ENCODE peak calls at places on chromosomes 7 and 10, in ten cellular contexts. K is ovary; Q is AG04449; A is CD8-positive, alpha-beta T cell; S is WTC11; R is cardiac muscle cell; P is chondrocyte; Z is H1; O is progenitor cell of endocrine pancreas; Y is upper lobe of left lung. N is an unnamed sample.

GRCh38 chr7:47633134-47633533 is 51.2 kb upstream of the TNS3 start:
- DNase-seq in A (no peak), P (no peak), Z (no peak), S (no peak), R (no peak), Q (no peak), O (no peak), K (no peak), Y (no peak), N (no peak)

GRCh38 chr10:115772606-115773005 is 500.4 kb downstream of the GFRA1 start:
- DNase-seq in Z (no peak), P (no peak), A (no peak), R (peak; percentile 2), O (no peak), K (no peak), S (no peak), Y (no peak), Q (peak; percentile 64), N (no peak)

GRCh38 chr7:22563621-22564241 is 63.7 kb upstream of the STEAP1B start:
- DNase-seq in S (peak; percentile 26), R (no peak), Z (no peak), Y (no peak), P (no peak), Q (no peak), O (no peak), K (no peak), A (no peak), N (no peak)

GRCh38 chr7:28037220-28038010 is 143.2 kb downstream of the JAZF1 start:
- DNase-seq in R (peak; percentile 91), K (no peak), P (no peak), O (no peak), Z (no peak), Q (peak; percentile 90), Y (no peak), S (no peak), A (no peak), N (no peak)

GRCh38 chr7:95066736-95067530 is 159.5 kb downstream of the PPP1R9A start:
- DNase-seq in S (no peak), A (no peak), Q (no peak), Z (no peak), K (no peak), Y (no peak), P (no peak), R (peak; percentile 75), O (no peak), N (no peak)

GRCh38 chr10:113540845-113541553 is 11.9 kb upstream of the HABP2 start:
- DNase-seq in K (no peak), Y (no peak), A (no peak), S (no peak), O (peak; percentile 30), P (no peak), Z (no peak), Q (no peak), R (no peak), N (no peak)

GRCh38 chr10:100204370-100204769 is 18.5 kb upstream of the ERLIN1 start:
- DNase-seq in Y (no peak), P (no peak), A (no peak), S (no peak), K (no peak), O (no peak), Q (no peak), R (no peak), Z (no peak), N (no peak)

GRCh38 chr7:14040528-14040927 is 51.1 kb upstream of the ETV1 start:
- DNase-seq in Z (no peak), S (no peak), Y (no peak), Q (no peak), R (no peak), K (no peak), O (no peak), P (no peak), A (no peak), N (no peak)

GRCh38 chr10:43398939-43399871 is 9.8 kb downstream of the HNRNPF start:
- DNase-seq in P (peak; percentile 10), O (no peak), S (no peak), R (peak; percentile 43), Y (no peak), K (no peak), A (no peak), Q (no peak), Z (no peak), N (no peak)

GRCh38 chr7:226281-226882 is 34.0 kb downstream of the FAM20C start:
- DNase-seq in K (no peak), Q (no peak), R (no peak), A (no peak), Z (no peak), S (no peak), O (no peak), Y (no peak), P (no peak), N (no peak)

GRCh38 chr7:114921636-114922150 is at the start of gene MDFIC:
- DNase-seq in P (no peak), K (peak; percentile 10), Y (peak; percentile 46), S (peak; percentile 70), Z (no peak), A (peak; percentile 17), R (peak; percentile 47), Q (no peak), O (no peak), N (no peak)

GRCh38 chr7:5633161-5634106 is 148.0 kb downstream of the RNF216 start:
- DNase-seq in P (no peak), O (no peak), Z (no peak), R (no peak), A (no peak), S (no peak), Y (no peak), K (no peak), Q (no peak), N (no peak)

GRCh38 chr10:5292196-5292735 is 72.5 kb upstream of the UCN3 start:
- DNase-seq in R (no peak), Z (no peak), Y (peak; percentile 22), A (no peak), O (no peak), Q (no peak), P (no peak), K (no peak), S (no peak), N (no peak)

GRCh38 chr10:114996542-114996941 is 58.5 kb downstream of the TRUB1 start:
- DNase-seq in Z (no peak), A (no peak), R (no peak), O (no peak), P (no peak), S (no peak), K (no peak), Q (peak; percentile 29), Y (no peak), N (no peak)

GRCh38 chr7:43906327-43907010 is at the start of gene URGCP:
- DNase-seq in Q (no peak), S (peak; percentile 64), A (peak; percentile 61), O (peak; percentile 61), R (peak; percentile 51), K (peak; percentile 55), Y (peak; percentile 40), P (no peak), Z (no peak), N (peak; percentile 66)

DNA sequence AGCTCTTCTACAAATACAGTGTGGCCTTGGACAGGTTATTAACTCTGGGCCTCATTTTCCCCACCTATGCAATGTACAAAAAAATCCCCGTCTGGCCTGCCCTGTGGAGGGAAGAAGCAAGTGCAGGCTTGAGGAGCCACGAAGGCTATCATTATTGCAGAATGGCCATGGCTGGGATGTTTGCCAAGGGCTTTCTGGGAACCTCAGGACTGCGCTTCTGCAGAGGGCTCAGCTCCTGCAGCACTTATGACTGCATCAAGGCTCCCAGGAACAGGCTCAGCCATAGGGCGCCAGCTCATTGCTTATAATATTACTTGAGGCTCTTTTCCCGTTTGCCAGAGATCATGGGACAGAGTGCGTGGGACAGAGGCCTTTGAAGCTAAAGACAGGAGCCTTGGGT is 20.5 kb upstream of the C10orf105 start:
- DNase-seq in Q (peak; percentile 16), A (no peak), Y (peak; percentile 67), K (no peak), O (no peak), Z (no peak), S (no peak), R (peak; percentile 86), P (no peak), N (no peak)
- TF ChIP-seq CTCF in Q (no peak), A (no peak), Y (peak; percentile 17), K (no peak), O (no peak), Z (no peak), S (no peak), R (no peak), P (no peak), N (no peak)

DNA sequence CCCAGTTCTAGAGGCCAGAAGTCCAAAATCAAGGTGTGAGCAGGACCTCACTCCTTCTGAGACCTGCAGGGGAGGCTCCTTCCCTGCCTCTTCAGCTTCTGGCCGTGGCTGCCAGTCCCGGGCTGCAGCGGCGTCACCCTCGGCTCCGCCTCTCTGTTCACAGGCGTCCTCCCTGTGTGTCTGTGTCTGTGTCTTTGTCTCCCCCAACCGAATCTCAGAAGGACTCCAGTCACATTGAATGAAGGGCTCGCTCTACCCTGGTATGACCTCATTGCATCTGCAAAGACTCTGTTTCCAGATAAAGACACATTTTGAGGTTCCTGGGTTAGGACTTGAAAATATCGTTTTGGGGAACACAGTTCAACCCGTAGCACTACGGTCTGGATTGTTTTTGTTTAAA is 33.1 kb upstream of the GALNT11 start:
- DNase-seq in R (peak; percentile 46), Y (peak; percentile 73), Q (no peak), P (no peak), A (peak; percentile 58), Z (peak; percentile 60), K (no peak), S (peak; percentile 73), O (no peak), N (peak; percentile 61)
- TF ChIP-seq CTCF in R (no peak), Y (no peak), Q (no peak), P (peak; percentile 45), A (peak; percentile 34), Z (no peak), K (no peak), S (no peak), O (peak; percentile 19), N (no peak)

GRCh38 chr7:1672851-1673486 is 2.9 kb downstream of the ELFN1 start:
- DNase-seq in O (peak; percentile 8), P (peak; percentile 53), Q (no peak), S (no peak), Y (no peak), Z (no peak), K (no peak), R (no peak), A (no peak), N (no peak)
- TF ChIP-seq CTCF in O (no peak), P (no peak), Q (no peak), S (no peak), Y (no peak), Z (no peak), K (no peak), R (no peak), A (no peak), N (no peak)

DNA sequence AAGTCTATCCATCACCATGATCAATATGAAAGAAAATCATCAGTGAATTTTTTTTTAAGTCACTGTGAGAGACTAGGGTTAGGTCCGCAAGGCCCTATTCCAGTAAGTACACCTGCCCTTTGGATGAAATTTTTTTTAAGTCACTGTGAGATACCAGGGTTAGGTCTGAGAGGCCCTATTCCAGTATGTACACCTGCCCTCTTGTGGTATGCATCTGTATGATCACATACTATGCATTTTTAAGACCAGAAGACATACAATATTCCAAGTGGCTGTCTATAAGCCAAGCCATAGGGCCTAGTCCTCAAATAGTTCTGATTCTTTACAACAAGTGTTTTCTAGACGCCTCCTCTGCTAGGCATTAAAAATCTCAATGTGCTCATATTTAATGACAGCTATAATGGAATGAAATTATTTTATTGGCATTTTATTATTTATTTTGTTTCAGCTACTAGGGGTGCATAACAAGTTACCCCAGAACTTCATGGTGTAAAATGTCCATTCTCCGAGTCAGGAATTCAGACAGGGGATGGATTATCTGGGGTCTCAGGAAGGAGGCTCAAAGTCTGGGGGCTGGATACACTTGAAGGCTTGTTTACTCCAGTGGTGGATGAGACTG is 53.1 kb downstream of the TEX36 start:
- DNase-seq in A (no peak), Q (no peak), R (peak; percentile 37), O (no peak), S (no peak), Y (no peak), Z (no peak), P (no peak), K (no peak), N (no peak)
- TF ChIP-seq CTCF in A (no peak), Q (peak; percentile 24), R (peak; percentile 31), O (peak; percentile 76), S (no peak), Y (peak; percentile 38), Z (no peak), P (peak; percentile 79), K (no peak), N (peak; percentile 62)

N was measured in glutamatergic neuron.